ENCODE peak calls at places on chromosome 5, in eight cellular contexts. One of them, this sample, is unnamed.

GRCh38 chr5:130316971-130317421 is 412.7 kb downstream of the CHSY3 start:
- DNase-seq in mucosa of descending colon: no peak
- DNase-seq in astrocyte: no peak
- DNase-seq in body of pancreas: no peak
- DNase-seq in AG09309: no peak
- DNase-seq in lower lobe of right lung: no peak
- DNase-seq in CD8-positive, alpha-beta memory T cell: no peak
- DNase-seq in dorsolateral prefrontal cortex: no peak
- DNase-seq in this sample: no peak

GRCh38 chr5:176642675-176643490 is 4.4 kb upstream of the TSPAN17 start:
- DNase-seq in mucosa of descending colon: no peak
- DNase-seq in astrocyte: no peak
- DNase-seq in body of pancreas: no peak
- DNase-seq in AG09309: no peak
- DNase-seq in lower lobe of right lung: no peak
- DNase-seq in CD8-positive, alpha-beta memory T cell: no peak
- DNase-seq in dorsolateral prefrontal cortex: no peak
- DNase-seq in this sample: no peak

GRCh38 chr5:4551034-4551433 is 589.1 kb upstream of the ADAMTS16 start:
- DNase-seq in mucosa of descending colon: no peak
- DNase-seq in astrocyte: peak; percentile 89
- DNase-seq in body of pancreas: no peak
- DNase-seq in AG09309: no peak
- DNase-seq in lower lobe of right lung: no peak
- DNase-seq in CD8-positive, alpha-beta memory T cell: no peak
- DNase-seq in dorsolateral prefrontal cortex: no peak
- DNase-seq in this sample: no peak

GRCh38 chr5:150904479-150905311 is at the start of gene ZNF300:
- DNase-seq in mucosa of descending colon: peak; percentile 84
- DNase-seq in astrocyte: peak; percentile 95
- DNase-seq in body of pancreas: peak; percentile 86
- DNase-seq in AG09309: peak; percentile 79
- DNase-seq in lower lobe of right lung: peak; percentile 82
- DNase-seq in CD8-positive, alpha-beta memory T cell: peak; percentile 44
- DNase-seq in dorsolateral prefrontal cortex: peak; percentile 94
- DNase-seq in this sample: peak; percentile 75

GRCh38 chr5:74384851-74385250 is 255.7 kb downstream of the ENC1 start:
- DNase-seq in mucosa of descending colon: no peak
- DNase-seq in astrocyte: peak; percentile 66
- DNase-seq in body of pancreas: no peak
- DNase-seq in AG09309: no peak
- DNase-seq in lower lobe of right lung: no peak
- DNase-seq in CD8-positive, alpha-beta memory T cell: no peak
- DNase-seq in dorsolateral prefrontal cortex: no peak
- DNase-seq in this sample: no peak

GRCh38 chr5:167821096-167821590 is 470.3 kb upstream of the WWC1 start:
- DNase-seq in mucosa of descending colon: no peak
- DNase-seq in astrocyte: no peak
- DNase-seq in body of pancreas: no peak
- DNase-seq in AG09309: no peak
- DNase-seq in lower lobe of right lung: no peak
- DNase-seq in CD8-positive, alpha-beta memory T cell: no peak
- DNase-seq in dorsolateral prefrontal cortex: no peak
- DNase-seq in this sample: no peak

GRCh38 chr5:135031813-135032612 is 2.0 kb downstream of the PITX1 start:
- DNase-seq in mucosa of descending colon: no peak
- DNase-seq in astrocyte: no peak
- DNase-seq in body of pancreas: no peak
- DNase-seq in AG09309: no peak
- DNase-seq in lower lobe of right lung: peak; percentile 2
- DNase-seq in CD8-positive, alpha-beta memory T cell: no peak
- DNase-seq in dorsolateral prefrontal cortex: no peak
- DNase-seq in this sample: no peak

GRCh38 chr5:153498516-153498915 is 8.0 kb downstream of the GRIA1 start:
- DNase-seq in mucosa of descending colon: no peak
- DNase-seq in astrocyte: no peak
- DNase-seq in body of pancreas: no peak
- DNase-seq in AG09309: no peak
- DNase-seq in lower lobe of right lung: no peak
- DNase-seq in CD8-positive, alpha-beta memory T cell: no peak
- DNase-seq in dorsolateral prefrontal cortex: no peak
- DNase-seq in this sample: no peak

GRCh38 chr5:127648997-127649550 is at the start of gene CTXN3:
- DNase-seq in mucosa of descending colon: no peak
- DNase-seq in astrocyte: no peak
- DNase-seq in body of pancreas: no peak
- DNase-seq in AG09309: no peak
- DNase-seq in lower lobe of right lung: no peak
- DNase-seq in CD8-positive, alpha-beta memory T cell: no peak
- DNase-seq in dorsolateral prefrontal cortex: no peak
- DNase-seq in this sample: no peak

GRCh38 chr5:151155777-151156731 is 1.5 kb downstream of the ANXA6 start:
- DNase-seq in mucosa of descending colon: no peak
- DNase-seq in astrocyte: peak; percentile 54
- DNase-seq in body of pancreas: peak; percentile 21
- DNase-seq in AG09309: no peak
- DNase-seq in lower lobe of right lung: no peak
- DNase-seq in CD8-positive, alpha-beta memory T cell: no peak
- DNase-seq in dorsolateral prefrontal cortex: peak; percentile 18
- DNase-seq in this sample: peak; percentile 92

DNA sequence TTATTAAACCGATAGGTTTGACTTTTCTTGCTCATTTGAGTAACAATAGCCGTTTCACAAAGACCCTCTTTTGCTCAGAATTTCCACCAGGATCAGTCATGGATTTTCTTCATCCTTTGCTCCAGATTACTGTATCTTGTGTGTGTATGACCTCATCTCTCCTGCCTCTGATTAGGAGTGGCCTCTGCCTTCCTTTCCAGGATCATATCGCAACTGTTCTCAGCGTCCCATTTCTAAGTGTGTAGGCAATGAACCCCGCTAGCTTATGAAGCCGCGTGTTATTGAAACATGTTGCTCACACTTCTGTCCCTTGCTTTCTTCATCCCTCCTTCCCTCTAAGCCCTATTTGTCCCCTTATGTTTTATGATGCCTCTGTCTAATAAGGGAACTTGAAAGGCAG is 169.8 kb upstream of the RPS23 start:
- DNase-seq in mucosa of descending colon: no peak
- DNase-seq in astrocyte: no peak
- DNase-seq in body of pancreas: no peak
- DNase-seq in AG09309: no peak
- DNase-seq in lower lobe of right lung: no peak
- DNase-seq in CD8-positive, alpha-beta memory T cell: no peak
- DNase-seq in dorsolateral prefrontal cortex: no peak
- DNase-seq in this sample: no peak
- H3K4me3 ChIP-seq in mucosa of descending colon: no peak overlapping the region
- H3K4me3 ChIP-seq in astrocyte: no peak overlapping the region
- H3K4me3 ChIP-seq in body of pancreas: no peak overlapping the region
- H3K4me3 ChIP-seq in AG09309: no peak overlapping the region
- H3K4me3 ChIP-seq in lower lobe of right lung: no peak overlapping the region
- H3K4me3 ChIP-seq in CD8-positive, alpha-beta memory T cell: no peak overlapping the region
- H3K4me3 ChIP-seq in dorsolateral prefrontal cortex: no peak overlapping the region
- H3K4me3 ChIP-seq in this sample: no peak overlapping the region

GRCh38 chr5:35230043-35230611 is at the start of gene PRLR:
- DNase-seq in mucosa of descending colon: peak; percentile 70
- DNase-seq in astrocyte: no peak
- DNase-seq in body of pancreas: peak; percentile 61
- DNase-seq in AG09309: no peak
- DNase-seq in lower lobe of right lung: peak; percentile 51
- DNase-seq in CD8-positive, alpha-beta memory T cell: no peak
- DNase-seq in dorsolateral prefrontal cortex: no peak
- DNase-seq in this sample: peak; percentile 65

GRCh38 chr5:35228304-35228703 is 2.0 kb downstream of the PRLR start:
- DNase-seq in mucosa of descending colon: no peak
- DNase-seq in astrocyte: no peak
- DNase-seq in body of pancreas: no peak
- DNase-seq in AG09309: no peak
- DNase-seq in lower lobe of right lung: no peak
- DNase-seq in CD8-positive, alpha-beta memory T cell: no peak
- DNase-seq in dorsolateral prefrontal cortex: no peak
- DNase-seq in this sample: no peak

GRCh38 chr5:35232124-35232523 is 1.8 kb upstream of the PRLR start:
- DNase-seq in mucosa of descending colon: no peak
- DNase-seq in astrocyte: no peak
- DNase-seq in body of pancreas: no peak
- DNase-seq in AG09309: no peak
- DNase-seq in lower lobe of right lung: no peak
- DNase-seq in CD8-positive, alpha-beta memory T cell: no peak
- DNase-seq in dorsolateral prefrontal cortex: no peak
- DNase-seq in this sample: no peak

GRCh38 chr5:35233121-35233520 is 2.8 kb upstream of the PRLR start:
- DNase-seq in mucosa of descending colon: no peak
- DNase-seq in astrocyte: no peak
- DNase-seq in body of pancreas: no peak
- DNase-seq in AG09309: no peak
- DNase-seq in lower lobe of right lung: no peak
- DNase-seq in CD8-positive, alpha-beta memory T cell: no peak
- DNase-seq in dorsolateral prefrontal cortex: no peak
- DNase-seq in this sample: no peak

GRCh38 chr5:35229076-35230042 is 928 bp downstream of the PRLR start:
- DNase-seq in mucosa of descending colon: peak; percentile 64
- DNase-seq in astrocyte: no peak
- DNase-seq in body of pancreas: peak; percentile 76
- DNase-seq in AG09309: no peak
- DNase-seq in lower lobe of right lung: peak; percentile 46
- DNase-seq in CD8-positive, alpha-beta memory T cell: no peak
- DNase-seq in dorsolateral prefrontal cortex: no peak
- DNase-seq in this sample: peak; percentile 78
- H3K4me3 ChIP-seq in mucosa of descending colon: peak overlapping the region; percentile 34
- H3K4me3 ChIP-seq in astrocyte: peak overlapping the region; percentile 44
- H3K4me3 ChIP-seq in body of pancreas: peak overlapping the region; percentile 67
- H3K4me3 ChIP-seq in AG09309: peak overlapping the region; percentile 30
- H3K4me3 ChIP-seq in lower lobe of right lung: peak overlapping the region; percentile 50
- H3K4me3 ChIP-seq in CD8-positive, alpha-beta memory T cell: no peak overlapping the region
- H3K4me3 ChIP-seq in dorsolateral prefrontal cortex: peak overlapping the region; percentile 57
- H3K4me3 ChIP-seq in this sample: peak overlapping the region; percentile 64

DNA sequence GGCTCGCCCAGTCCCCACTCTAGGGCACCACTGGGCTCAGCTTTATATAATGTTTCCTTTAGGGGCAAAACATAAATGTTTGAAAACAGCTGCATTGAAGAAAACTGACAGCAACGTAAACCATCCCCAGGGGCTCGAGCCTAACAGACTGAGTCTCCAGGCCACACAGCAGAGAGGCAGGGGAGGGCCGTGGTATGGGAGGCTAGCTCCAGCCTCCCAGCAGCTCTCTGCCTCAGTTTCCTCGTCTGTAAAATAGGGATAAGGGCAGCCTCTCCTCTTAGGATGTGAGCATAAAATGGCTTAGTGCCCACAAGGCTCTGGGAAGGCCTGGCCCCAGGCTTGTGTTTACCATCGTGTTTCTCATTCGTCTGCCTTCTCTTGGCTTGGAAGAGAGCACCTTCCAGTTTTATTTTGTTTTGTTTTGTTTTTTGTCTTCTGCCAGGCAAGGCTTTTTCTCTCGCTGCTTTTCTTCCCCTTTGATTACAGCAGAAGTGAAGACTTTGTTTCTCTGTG is 2.7 kb downstream of the ANKRD33B start:
- DNase-seq in mucosa of descending colon: no peak
- DNase-seq in astrocyte: no peak
- DNase-seq in body of pancreas: no peak
- DNase-seq in AG09309: no peak
- DNase-seq in lower lobe of right lung: no peak
- DNase-seq in CD8-positive, alpha-beta memory T cell: no peak
- DNase-seq in dorsolateral prefrontal cortex: no peak
- DNase-seq in this sample: no peak
- H3K4me3 ChIP-seq in mucosa of descending colon: no peak overlapping the region
- H3K4me3 ChIP-seq in astrocyte: no peak overlapping the region
- H3K4me3 ChIP-seq in body of pancreas: no peak overlapping the region
- H3K4me3 ChIP-seq in AG09309: no peak overlapping the region
- H3K4me3 ChIP-seq in lower lobe of right lung: peak overlapping the region; percentile 67
- H3K4me3 ChIP-seq in CD8-positive, alpha-beta memory T cell: no peak overlapping the region
- H3K4me3 ChIP-seq in dorsolateral prefrontal cortex: peak overlapping the region; percentile 72
- H3K4me3 ChIP-seq in this sample: no peak overlapping the region

GRCh38 chr5:58456486-58456885 is 3.4 kb downstream of the PLK2 start:
- DNase-seq in mucosa of descending colon: no peak
- DNase-seq in astrocyte: no peak
- DNase-seq in body of pancreas: no peak
- DNase-seq in AG09309: no peak
- DNase-seq in lower lobe of right lung: no peak
- DNase-seq in CD8-positive, alpha-beta memory T cell: no peak
- DNase-seq in dorsolateral prefrontal cortex: no peak
- DNase-seq in this sample: no peak

GRCh38 chr5:58458851-58459275 is 1.0 kb downstream of the PLK2 start:
- DNase-seq in mucosa of descending colon: peak; percentile 6
- DNase-seq in astrocyte: peak; percentile 55
- DNase-seq in body of pancreas: no peak
- DNase-seq in AG09309: no peak
- DNase-seq in lower lobe of right lung: no peak
- DNase-seq in CD8-positive, alpha-beta memory T cell: no peak
- DNase-seq in dorsolateral prefrontal cortex: no peak
- DNase-seq in this sample: no peak

GRCh38 chr5:58455966-58456365 is 3.9 kb downstream of the PLK2 start:
- DNase-seq in mucosa of descending colon: no peak
- DNase-seq in astrocyte: peak; percentile 67
- DNase-seq in body of pancreas: no peak
- DNase-seq in AG09309: no peak
- DNase-seq in lower lobe of right lung: no peak
- DNase-seq in CD8-positive, alpha-beta memory T cell: no peak
- DNase-seq in dorsolateral prefrontal cortex: no peak
- DNase-seq in this sample: no peak

GRCh38 chr5:58455495-58455894 is 4.4 kb downstream of the PLK2 start:
- DNase-seq in mucosa of descending colon: no peak
- DNase-seq in astrocyte: no peak
- DNase-seq in body of pancreas: no peak
- DNase-seq in AG09309: no peak
- DNase-seq in lower lobe of right lung: no peak
- DNase-seq in CD8-positive, alpha-beta memory T cell: no peak
- DNase-seq in dorsolateral prefrontal cortex: no peak
- DNase-seq in this sample: no peak

DNA sequence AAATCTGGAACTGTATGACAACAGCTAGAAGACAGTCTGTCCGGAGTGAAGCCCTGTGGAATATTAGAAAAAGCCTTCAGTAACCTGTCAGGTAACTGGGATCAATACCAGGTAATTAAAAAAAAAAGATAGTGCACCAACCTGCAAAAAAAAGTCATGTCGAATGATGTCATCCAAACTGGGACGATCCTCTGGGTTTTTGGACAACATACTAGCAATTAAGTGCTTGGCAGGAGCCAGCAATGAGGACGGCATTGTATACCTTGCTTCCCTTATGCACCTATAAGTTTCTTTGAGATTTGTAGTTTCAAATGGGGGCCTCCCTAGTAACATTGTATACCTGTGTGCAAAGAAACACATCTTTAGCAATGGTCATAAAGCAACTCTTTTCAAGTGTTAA is 2.8 kb downstream of the PLK2 start:
- DNase-seq in mucosa of descending colon: no peak
- DNase-seq in astrocyte: no peak
- DNase-seq in body of pancreas: no peak
- DNase-seq in AG09309: no peak
- DNase-seq in lower lobe of right lung: no peak
- DNase-seq in CD8-positive, alpha-beta memory T cell: no peak
- DNase-seq in dorsolateral prefrontal cortex: no peak
- DNase-seq in this sample: no peak
- H3K4me3 ChIP-seq in mucosa of descending colon: no peak overlapping the region
- H3K4me3 ChIP-seq in astrocyte: peak overlapping the region; percentile 97
- H3K4me3 ChIP-seq in body of pancreas: no peak overlapping the region
- H3K4me3 ChIP-seq in AG09309: peak overlapping the region; percentile 93
- H3K4me3 ChIP-seq in lower lobe of right lung: peak overlapping the region; percentile 78
- H3K4me3 ChIP-seq in CD8-positive, alpha-beta memory T cell: no peak overlapping the region
- H3K4me3 ChIP-seq in dorsolateral prefrontal cortex: peak overlapping the region; percentile 86
- H3K4me3 ChIP-seq in this sample: peak overlapping the region; percentile 3

GRCh38 chr5:17282283-17283120 is 65.1 kb downstream of the BASP1 start:
- DNase-seq in mucosa of descending colon: no peak
- DNase-seq in astrocyte: no peak
- DNase-seq in body of pancreas: no peak
- DNase-seq in AG09309: no peak
- DNase-seq in lower lobe of right lung: no peak
- DNase-seq in CD8-positive, alpha-beta memory T cell: no peak
- DNase-seq in dorsolateral prefrontal cortex: no peak
- DNase-seq in this sample: no peak
- H3K4me3 ChIP-seq in mucosa of descending colon: no peak overlapping the region
- H3K4me3 ChIP-seq in astrocyte: no peak overlapping the region
- H3K4me3 ChIP-seq in body of pancreas: no peak overlapping the region
- H3K4me3 ChIP-seq in AG09309: no peak overlapping the region
- H3K4me3 ChIP-seq in lower lobe of right lung: no peak overlapping the region
- H3K4me3 ChIP-seq in CD8-positive, alpha-beta memory T cell: no peak overlapping the region
- H3K4me3 ChIP-seq in dorsolateral prefrontal cortex: no peak overlapping the region
- H3K4me3 ChIP-seq in this sample: no peak overlapping the region